ENCODE peak calls at places on chromosome 3, in five cellular contexts. One of them, this sample, is unnamed. For H3K9me3, the result is how much of the 10 kb centered on the place peaks cover.

GRCh38 chr3:14137004-14137403 is 12.2 kb downstream of the TMEM43 start:
- DNase-seq in cardiac muscle cell: peak
- DNase-seq in fibroblast of lung: no peak
- DNase-seq in endothelial cell of umbilical vein: no peak
- DNase-seq in prostate gland: no peak
- DNase-seq in this sample: no peak

GRCh38 chr3:45011756-45012441 is 14.2 kb upstream of the CLEC3B start:
- DNase-seq in cardiac muscle cell: no peak
- DNase-seq in prostate gland: no peak
- DNase-seq in fibroblast of lung: peak
- DNase-seq in endothelial cell of umbilical vein: peak
- DNase-seq in this sample: no peak

GRCh38 chr3:39638286-39638685 is 170.8 kb downstream of the MOBP start:
- DNase-seq in prostate gland: no peak
- DNase-seq in cardiac muscle cell: no peak
- DNase-seq in fibroblast of lung: peak
- DNase-seq in endothelial cell of umbilical vein: peak
- DNase-seq in this sample: no peak

GRCh38 chr3:17749281-17749680 is 6.8 kb upstream of the TBC1D5 start:
- DNase-seq in fibroblast of lung: no peak
- DNase-seq in cardiac muscle cell: no peak
- DNase-seq in endothelial cell of umbilical vein: no peak
- DNase-seq in prostate gland: no peak
- DNase-seq in this sample: no peak

GRCh38 chr3:123076496-123077418 is 9.9 kb downstream of the PDIA5 start:
- DNase-seq in prostate gland: peak
- DNase-seq in fibroblast of lung: no peak
- DNase-seq in cardiac muscle cell: no peak
- DNase-seq in endothelial cell of umbilical vein: peak
- DNase-seq in this sample: peak

GRCh38 chr3:101065962-101066361 is 72.7 kb upstream of the ABI3BP start:
- DNase-seq in cardiac muscle cell: no peak
- DNase-seq in fibroblast of lung: peak
- DNase-seq in prostate gland: no peak
- DNase-seq in endothelial cell of umbilical vein: peak
- DNase-seq in this sample: no peak

GRCh38 chr3:100426029-100426682 is 24.8 kb downstream of the LNP1 start:
- DNase-seq in endothelial cell of umbilical vein: no peak
- DNase-seq in cardiac muscle cell: no peak
- DNase-seq in fibroblast of lung: no peak
- DNase-seq in prostate gland: no peak
- DNase-seq in this sample: no peak

GRCh38 chr3:95343228-95343627 is 1280.4 kb downstream of the NSUN3 start:
- DNase-seq in fibroblast of lung: no peak
- DNase-seq in endothelial cell of umbilical vein: no peak
- DNase-seq in cardiac muscle cell: no peak
- DNase-seq in prostate gland: no peak
- DNase-seq in this sample: no peak

GRCh38 chr3:93988283-93988682 is 8.3 kb downstream of the ARL13B start:
- DNase-seq in cardiac muscle cell: no peak
- DNase-seq in endothelial cell of umbilical vein: peak
- DNase-seq in fibroblast of lung: peak
- DNase-seq in prostate gland: no peak
- DNase-seq in this sample: no peak

GRCh38 chr3:45381168-45381852 is 7.1 kb upstream of the LARS2 start:
- DNase-seq in fibroblast of lung: no peak
- DNase-seq in cardiac muscle cell: peak
- DNase-seq in endothelial cell of umbilical vein: peak
- DNase-seq in prostate gland: no peak
- DNase-seq in this sample: no peak

GRCh38 chr3:193711523-193711963 is 118.5 kb downstream of the OPA1 start:
- DNase-seq in cardiac muscle cell: no peak
- DNase-seq in endothelial cell of umbilical vein: no peak
- DNase-seq in fibroblast of lung: no peak
- DNase-seq in prostate gland: no peak
- DNase-seq in this sample: no peak
- H3K9me3 ChIP-seq in cardiac muscle cell: under half
- H3K9me3 ChIP-seq in endothelial cell of umbilical vein: under half
- H3K9me3 ChIP-seq in fibroblast of lung: under half
- H3K9me3 ChIP-seq in prostate gland: under half
- H3K9me3 ChIP-seq in this sample: under half

GRCh38 chr3:50604110-50604621 is 7.4 kb downstream of the CISH start:
- DNase-seq in fibroblast of lung: no peak
- DNase-seq in endothelial cell of umbilical vein: no peak
- DNase-seq in cardiac muscle cell: no peak
- DNase-seq in prostate gland: no peak
- DNase-seq in this sample: no peak

GRCh38 chr3:50604628-50605588 is 6.7 kb downstream of the CISH start:
- DNase-seq in prostate gland: peak
- DNase-seq in fibroblast of lung: no peak
- DNase-seq in cardiac muscle cell: no peak
- DNase-seq in endothelial cell of umbilical vein: no peak
- DNase-seq in this sample: no peak

GRCh38 chr3:50600841-50601591 is 10.6 kb downstream of the CISH start:
- DNase-seq in prostate gland: peak
- DNase-seq in fibroblast of lung: peak
- DNase-seq in endothelial cell of umbilical vein: peak
- DNase-seq in cardiac muscle cell: peak
- DNase-seq in this sample: no peak

GRCh38 chr3:50603261-50604109 is 8.1 kb downstream of the CISH start:
- DNase-seq in cardiac muscle cell: no peak
- DNase-seq in fibroblast of lung: no peak
- DNase-seq in prostate gland: no peak
- DNase-seq in endothelial cell of umbilical vein: no peak
- DNase-seq in this sample: no peak

DNA sequence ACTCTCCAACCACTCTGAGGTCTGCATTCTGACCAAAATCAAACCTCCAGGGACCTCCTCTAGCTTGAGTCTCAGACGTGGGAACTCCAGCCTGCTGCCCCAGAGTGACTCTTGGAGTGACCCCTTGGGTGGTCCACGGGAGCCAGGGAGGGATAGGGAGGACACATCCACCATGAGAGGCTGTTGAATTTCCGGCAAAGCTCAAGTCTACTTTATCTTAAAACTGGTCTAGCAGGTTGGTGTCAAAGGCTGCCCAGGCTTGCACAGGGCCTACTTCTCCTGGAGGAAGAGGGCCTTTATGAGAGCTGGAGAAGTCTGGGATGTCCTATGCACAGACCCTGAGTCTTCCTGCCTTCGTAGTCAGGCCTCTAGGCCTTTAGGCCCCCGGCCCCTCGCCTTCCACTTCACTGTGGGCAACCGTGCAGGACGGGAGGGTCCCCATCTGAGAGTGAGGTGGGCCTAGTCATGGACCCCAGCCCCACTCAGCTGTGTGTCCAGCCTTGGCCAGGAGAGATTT is 8.8 kb downstream of the CISH start:
- DNase-seq in cardiac muscle cell: no peak
- DNase-seq in endothelial cell of umbilical vein: no peak
- DNase-seq in prostate gland: peak
- DNase-seq in fibroblast of lung: no peak
- DNase-seq in this sample: no peak
- H3K27ac ChIP-seq in cardiac muscle cell: peak
- H3K27ac ChIP-seq in endothelial cell of umbilical vein: no peak
- H3K27ac ChIP-seq in prostate gland: peak
- H3K27ac ChIP-seq in fibroblast of lung: peak
- H3K27ac ChIP-seq in this sample: no peak

GRCh38 chr3:52518723-52519444 is 14.8 kb downstream of the NT5DC2 start:
- DNase-seq in cardiac muscle cell: no peak
- DNase-seq in prostate gland: no peak
- DNase-seq in fibroblast of lung: no peak
- DNase-seq in endothelial cell of umbilical vein: no peak
- DNase-seq in this sample: peak
- H3K4me3 ChIP-seq in cardiac muscle cell: no peak
- H3K4me3 ChIP-seq in prostate gland: no peak
- H3K4me3 ChIP-seq in fibroblast of lung: no peak
- H3K4me3 ChIP-seq in endothelial cell of umbilical vein: no peak
- H3K4me3 ChIP-seq in this sample: no peak

DNA sequence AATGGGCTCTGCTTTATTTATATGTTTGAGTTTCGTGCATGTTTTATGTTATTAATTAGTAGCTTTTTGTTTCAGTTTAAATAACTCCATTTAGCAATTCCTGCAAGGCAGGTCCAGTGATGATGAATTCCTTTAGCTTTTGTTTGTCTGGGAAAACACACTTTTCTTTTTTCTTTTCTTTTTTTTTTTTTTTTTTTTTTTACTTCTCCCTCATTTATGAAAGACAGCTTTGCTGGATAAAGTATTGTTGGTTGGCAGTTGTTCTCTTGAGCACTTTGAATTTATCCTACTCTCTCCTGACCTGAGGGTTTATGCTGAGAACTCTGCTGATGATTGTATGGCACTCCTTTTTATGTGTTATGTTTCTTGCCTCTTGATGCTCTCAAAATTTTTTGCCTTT is 35.7 kb downstream of the TMEM39A start:
- DNase-seq in cardiac muscle cell: no peak
- DNase-seq in prostate gland: no peak
- DNase-seq in fibroblast of lung: no peak
- DNase-seq in endothelial cell of umbilical vein: no peak
- DNase-seq in this sample: no peak
- H3K9me3 ChIP-seq in cardiac muscle cell: under half
- H3K9me3 ChIP-seq in prostate gland: under half
- H3K9me3 ChIP-seq in fibroblast of lung: under half
- H3K9me3 ChIP-seq in endothelial cell of umbilical vein: under half
- H3K9me3 ChIP-seq in this sample: half or more

GRCh38 chr3:185658504-185658912 is 72.4 kb downstream of the SENP2 start:
- DNase-seq in fibroblast of lung: peak
- DNase-seq in cardiac muscle cell: no peak
- DNase-seq in prostate gland: peak
- DNase-seq in endothelial cell of umbilical vein: peak
- DNase-seq in this sample: no peak
- H3K27ac ChIP-seq in fibroblast of lung: peak
- H3K27ac ChIP-seq in cardiac muscle cell: no peak
- H3K27ac ChIP-seq in prostate gland: peak
- H3K27ac ChIP-seq in endothelial cell of umbilical vein: peak
- H3K27ac ChIP-seq in this sample: no peak

DNA sequence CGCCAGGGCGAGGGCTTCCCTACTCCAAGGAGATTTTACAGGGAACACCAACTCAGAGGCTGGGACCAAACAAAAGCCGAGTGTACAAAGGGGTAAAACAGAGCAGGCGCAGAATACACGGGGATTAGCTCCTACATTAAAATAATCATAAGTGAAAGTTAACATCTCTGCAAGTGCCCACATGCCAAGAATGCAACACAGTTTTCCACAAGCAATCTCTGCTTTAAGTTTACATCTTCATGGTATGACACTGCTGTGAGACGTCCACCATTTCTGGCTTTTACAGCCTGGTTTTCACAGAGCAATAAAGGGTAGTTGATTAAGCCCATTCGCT is 500 bp upstream of the VGLL3 start:
- DNase-seq in endothelial cell of umbilical vein: no peak
- DNase-seq in fibroblast of lung: no peak
- DNase-seq in prostate gland: no peak
- DNase-seq in cardiac muscle cell: no peak
- DNase-seq in this sample: no peak
- H3K4me3 ChIP-seq in endothelial cell of umbilical vein: peak
- H3K4me3 ChIP-seq in fibroblast of lung: peak
- H3K4me3 ChIP-seq in prostate gland: peak
- H3K4me3 ChIP-seq in cardiac muscle cell: peak
- H3K4me3 ChIP-seq in this sample: peak

GRCh38 chr3:157180262-157180661 is 20.3 kb upstream of the CCNL1 start:
- DNase-seq in fibroblast of lung: no peak
- DNase-seq in cardiac muscle cell: no peak
- DNase-seq in endothelial cell of umbilical vein: no peak
- DNase-seq in prostate gland: no peak
- DNase-seq in this sample: no peak
- H3K9me3 ChIP-seq in fibroblast of lung: under half
- H3K9me3 ChIP-seq in cardiac muscle cell: under half
- H3K9me3 ChIP-seq in endothelial cell of umbilical vein: under half
- H3K9me3 ChIP-seq in prostate gland: under half
- H3K9me3 ChIP-seq in this sample: under half

This sample was measured in endodermal cell.